ENCODE peak calls at places on chromosomes 6 and 20, in nine cellular contexts. W is NCI-H1105; M is GM23248; P is astrocyte of the spinal cord; Z is HT1080; I is CD8-positive, alpha-beta memory T cell; V is Daoy; E is SHP77; D is renal cortical epithelial cell. B is an unnamed sample.

GRCh38 chr6:18016698-18017097 is 29.3 kb upstream of the KIF13A start:
- DNase-seq in W (no peak), M (no peak), P (no peak), Z (no peak), I (no peak), V (no peak), E (no peak), D (no peak), B (no peak)

GRCh38 chr6:167870321-167870720 is 43.6 kb downstream of the AFDN start:
- DNase-seq in W (no peak), M (no peak), P (no peak), Z (no peak), I (no peak), V (no peak), E (no peak), D (no peak), B (no peak)

GRCh38 chr6:33589723-33590530 is 9.9 kb upstream of the BAK1 start:
- DNase-seq in W (no peak), M (peak), P (peak), Z (peak), I (no peak), V (peak), E (peak), D (peak), B (peak)

GRCh38 chr6:112007805-112008204 is 46.1 kb upstream of the CCN6 start:
- DNase-seq in W (no peak), M (peak), P (no peak), Z (peak), I (no peak), V (peak), E (no peak), D (no peak), B (no peak)

GRCh38 chr6:111282564-111282963 is 195.3 kb downstream of the SLC16A10 start:
- DNase-seq in W (no peak), M (no peak), P (no peak), Z (no peak), I (no peak), V (no peak), E (no peak), D (peak), B (no peak)

GRCh38 chr6:27547157-27548075 is 74.5 kb upstream of the ZNF184 start:
- DNase-seq in W (no peak), M (peak), P (peak), Z (peak), I (no peak), V (peak), E (peak), D (no peak), B (peak)

GRCh38 chr6:76682842-76683241 is 610.4 kb upstream of the IMPG1 start:
- DNase-seq in W (peak), M (peak), P (peak), Z (peak), I (no peak), V (no peak), E (no peak), D (peak), B (peak)

GRCh38 chr20:1375515-1375914 is 17.3 kb downstream of the FKBP1A start:
- DNase-seq in W (no peak), M (peak), P (peak), Z (peak), I (no peak), V (no peak), E (no peak), D (peak), B (no peak)

GRCh38 chr20:62824476-62825287 is 7.8 kb downstream of the COL9A3 start:
- DNase-seq in W (peak), M (peak), P (peak), Z (no peak), I (peak), V (no peak), E (no peak), D (no peak), B (peak)

GRCh38 chr20:32574296-32575226 is 10.6 kb downstream of the NOL4L start:
- DNase-seq in W (no peak), M (peak), P (peak), Z (peak), I (no peak), V (peak), E (no peak), D (peak), B (peak)

GRCh38 chr6:3285732-3286131 is 27.0 kb downstream of the PSMG4 start:
- DNase-seq in W (no peak), M (no peak), P (no peak), Z (no peak), I (no peak), V (no peak), E (no peak), D (no peak), B (no peak)

GRCh38 chr6:100479180-100480035 is 14.7 kb upstream of the SIM1 start:
- DNase-seq in W (peak), M (peak), P (peak), Z (peak), I (no peak), V (peak), E (peak), D (peak), B (peak)

GRCh38 chr6:119343167-119343566 is 6.4 kb downstream of the MAN1A1 start:
- DNase-seq in W (no peak), M (no peak), P (no peak), Z (no peak), I (no peak), V (no peak), E (no peak), D (no peak), B (no peak)

GRCh38 chr20:56409521-56409920 is 2.5 kb upstream of the CASS4 start:
- DNase-seq in W (no peak), M (peak), P (no peak), Z (no peak), I (no peak), V (no peak), E (no peak), D (no peak), B (peak)

GRCh38 chr6:89840538-89840937 is 10.9 kb downstream of the CASP8AP2 start:
- DNase-seq in W (no peak), M (no peak), P (peak), Z (no peak), I (no peak), V (peak), E (no peak), D (no peak), B (peak)

GRCh38 chr20:43846516-43846905 is 68.1 kb upstream of the TOX2 start:
- DNase-seq in W (no peak), M (no peak), P (no peak), Z (no peak), I (no peak), V (no peak), E (no peak), D (no peak), B (no peak)

GRCh38 chr6:29745386-29745785 is 22.2 kb downstream of the HLA-F start:
- DNase-seq in W (no peak), M (no peak), P (no peak), Z (no peak), I (no peak), V (no peak), E (no peak), D (no peak), B (no peak)

GRCh38 chr6:147867827-147868226 is 359.3 kb downstream of the SAMD5 start:
- DNase-seq in W (no peak), M (no peak), P (no peak), Z (no peak), I (no peak), V (no peak), E (no peak), D (no peak), B (no peak)

GRCh38 chr6:34011298-34011697 is 134.6 kb downstream of the GRM4 start:
- DNase-seq in W (no peak), M (no peak), P (no peak), Z (no peak), I (no peak), V (no peak), E (no peak), D (no peak), B (no peak)

GRCh38 chr6:169723991-169724553 is at the start of gene PHF10:
- DNase-seq in W (peak), M (peak), P (no peak), Z (no peak), I (peak), V (peak), E (no peak), D (no peak), B (peak)

GRCh38 chr20:54340667-54341081 is 132.8 kb downstream of the PFDN4 start:
- DNase-seq in W (no peak), M (peak), P (peak), Z (peak), I (no peak), V (peak), E (no peak), D (peak), B (no peak)

GRCh38 chr20:25237610-25238318 is 10.1 kb upstream of the PYGB start:
- DNase-seq in W (no peak), M (peak), P (peak), Z (peak), I (no peak), V (peak), E (peak), D (peak), B (peak)

GRCh38 chr6:85449818-85450577 is at the start of gene NT5E:
- DNase-seq in W (peak), M (peak), P (peak), Z (no peak), I (peak), V (peak), E (no peak), D (peak), B (peak)

GRCh38 chr6:158835616-158836221 is 16.6 kb upstream of the EZR start:
- DNase-seq in W (no peak), M (no peak), P (no peak), Z (no peak), I (no peak), V (no peak), E (no peak), D (no peak), B (no peak)

GRCh38 chr6:40807484-40807883 is 220.3 kb upstream of the LRFN2 start:
- DNase-seq in W (no peak), M (peak), P (no peak), Z (peak), I (no peak), V (peak), E (no peak), D (peak), B (no peak)

GRCh38 chr6:53630533-53631269 is 34.9 kb downstream of the KLHL31 start:
- DNase-seq in W (no peak), M (no peak), P (no peak), Z (no peak), I (no peak), V (no peak), E (no peak), D (no peak), B (no peak)

GRCh38 chr6:1678966-1679690 is 69.4 kb downstream of the FOXC1 start:
- DNase-seq in W (no peak), M (peak), P (peak), Z (no peak), I (no peak), V (no peak), E (peak), D (no peak), B (no peak)

GRCh38 chr6:30682181-30683117 is 4.0 kb downstream of the PPP1R18 start:
- DNase-seq in W (no peak), M (peak), P (peak), Z (peak), I (peak), V (peak), E (no peak), D (peak), B (peak)

B was measured in A673.